ENCODE peak calls at places on chromosomes 6 and 20, in four cellular contexts. G, W, P and J are unnamed samples.
A peak's percentile ranks its signal among the peaks of the same experiment; 100 is the strongest.

GRCh38 chr6:109961666-109962065 is 16.4 kb upstream of the GPR6 start:
- DNase-seq in G (peak; percentile 70), W (no peak), P (peak; percentile 73), J (no peak)

GRCh38 chr6:54717849-54718455 is 128.6 kb upstream of the FAM83B start:
- DNase-seq in G (peak; percentile 50), W (peak; percentile 15), P (peak; percentile 93), J (peak; percentile 20)

GRCh38 chr6:90315354-90315960 is 18.8 kb upstream of the BACH2 start:
- DNase-seq in G (no peak), W (no peak), P (no peak), J (no peak)

GRCh38 chr20:35297153-35297552 is 4.9 kb upstream of the FAM83C start:
- DNase-seq in G (no peak), W (peak; percentile 5), P (no peak), J (no peak)

GRCh38 chr20:47786763-47787107 is 1.5 kb upstream of the SULF2 start:
- DNase-seq in G (no peak), W (no peak), P (no peak), J (no peak)

GRCh38 chr20:22536141-22536828 is 48.1 kb downstream of the FOXA2 start:
- DNase-seq in G (no peak), W (no peak), P (no peak), J (no peak)

GRCh38 chr6:30615219-30615957 is 1.7 kb downstream of the PPP1R10 start:
- DNase-seq in G (peak; percentile 89), W (no peak), P (peak; percentile 67), J (peak; percentile 74)

GRCh38 chr20:51512645-51513044 is 29.9 kb downstream of the NFATC2 start:
- DNase-seq in G (no peak), W (no peak), P (no peak), J (no peak)

GRCh38 chr6:135546206-135546605 is 48.7 kb upstream of the AHI1 start:
- DNase-seq in G (no peak), W (no peak), P (no peak), J (no peak)

GRCh38 chr20:51208162-51208561 is 185.3 kb upstream of the KCNG1 start:
- DNase-seq in G (no peak), W (no peak), P (no peak), J (no peak)

GRCh38 chr20:32535316-32535952 is 49.7 kb downstream of the NOL4L start:
- DNase-seq in G (no peak), W (no peak), P (no peak), J (no peak)

GRCh38 chr6:26538572-26538902 is 371 bp downstream of the HMGN4 start:
- DNase-seq in G (no peak), W (no peak), P (no peak), J (no peak)

GRCh38 chr6:63267046-63267445 is 52.7 kb downstream of the LGSN start:
- DNase-seq in G (no peak), W (no peak), P (no peak), J (no peak)

GRCh38 chr6:56860466-56860865 is 94.4 kb upstream of the BEND6 start:
- DNase-seq in G (peak; percentile 40), W (no peak), P (peak; percentile 57), J (no peak)

GRCh38 chr6:119148102-119148824 is 69.8 kb upstream of the FAM184A start:
- DNase-seq in G (peak; percentile 90), W (peak; percentile 26), P (peak; percentile 77), J (peak; percentile 84)

GRCh38 chr6:113461153-113461897 is 395.8 kb upstream of the MARCKS start:
- DNase-seq in G (no peak), W (no peak), P (no peak), J (no peak)
- TF ChIP-seq CTCF in G (peak; percentile 31), W (no peak), P (no peak), J (peak; percentile 52)

GRCh38 chr6:167739721-167740475 is 86.8 kb upstream of the AFDN start:
- DNase-seq in G (no peak), W (no peak), P (no peak), J (no peak)

GRCh38 chr6:167744681-167745659 is 81.7 kb upstream of the AFDN start:
- DNase-seq in G (no peak), W (no peak), P (no peak), J (no peak)

GRCh38 chr6:167746377-167747151 is 80.1 kb upstream of the AFDN start:
- DNase-seq in G (no peak), W (no peak), P (no peak), J (no peak)

GRCh38 chr6:167745660-167746376 is 80.9 kb upstream of the AFDN start:
- DNase-seq in G (no peak), W (no peak), P (no peak), J (no peak)

GRCh38 chr6:167742719-167743303 is 83.9 kb upstream of the AFDN start:
- DNase-seq in G (peak; percentile 5), W (no peak), P (no peak), J (no peak)
- TF ChIP-seq CTCF in G (no peak), W (no peak), P (no peak), J (no peak)

DNA sequence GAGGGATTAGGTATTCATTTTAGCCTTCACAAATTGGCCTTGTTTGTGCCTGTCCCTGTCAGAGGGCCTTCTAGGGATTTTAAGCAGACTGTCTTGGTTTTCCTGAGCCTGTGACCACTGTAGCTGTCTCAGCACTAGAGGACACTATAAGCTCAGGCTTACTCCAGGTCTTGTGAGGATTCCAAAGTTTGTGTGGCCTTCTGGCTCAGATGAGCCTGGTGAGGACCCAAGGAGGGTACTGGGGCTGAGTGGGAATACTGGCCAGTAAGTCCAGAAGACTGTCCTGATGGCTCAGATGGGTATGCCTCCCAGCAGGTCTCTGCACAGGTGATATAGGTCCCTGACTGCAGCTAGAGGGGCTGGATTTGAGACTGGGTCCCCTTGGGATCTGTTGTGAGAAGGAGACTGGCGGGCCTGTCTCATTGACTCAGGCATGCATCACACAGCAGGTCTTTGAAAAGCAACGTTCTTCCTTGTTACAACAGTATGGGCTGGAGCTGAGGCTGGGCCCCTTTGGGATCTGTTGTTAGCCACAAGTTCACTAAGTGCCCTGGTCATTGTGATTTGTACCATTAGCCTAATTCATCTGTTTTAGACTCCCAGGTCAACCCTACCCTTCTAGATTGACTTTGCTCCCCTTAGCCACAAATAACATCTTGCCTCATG is 26.3 kb upstream of the TFB1M start:
- DNase-seq in G (peak; percentile 64), W (no peak), P (peak; percentile 36), J (peak; percentile 78)
- TF ChIP-seq CTCF in G (peak; percentile 69), W (no peak), P (peak; percentile 34), J (peak; percentile 77)

GRCh38 chr20:57249772-57250171 is 16.7 kb downstream of the BMP7 start:
- DNase-seq in G (no peak), W (no peak), P (no peak), J (no peak)

GRCh38 chr20:57252559-57253162 is 13.8 kb downstream of the BMP7 start:
- DNase-seq in G (no peak), W (no peak), P (no peak), J (no peak)

GRCh38 chr20:57250607-57251343 is 15.7 kb downstream of the BMP7 start:
- DNase-seq in G (no peak), W (no peak), P (no peak), J (no peak)

GRCh38 chr20:57251344-57251743 is 15.1 kb downstream of the BMP7 start:
- DNase-seq in G (no peak), W (no peak), P (no peak), J (no peak)

DNA sequence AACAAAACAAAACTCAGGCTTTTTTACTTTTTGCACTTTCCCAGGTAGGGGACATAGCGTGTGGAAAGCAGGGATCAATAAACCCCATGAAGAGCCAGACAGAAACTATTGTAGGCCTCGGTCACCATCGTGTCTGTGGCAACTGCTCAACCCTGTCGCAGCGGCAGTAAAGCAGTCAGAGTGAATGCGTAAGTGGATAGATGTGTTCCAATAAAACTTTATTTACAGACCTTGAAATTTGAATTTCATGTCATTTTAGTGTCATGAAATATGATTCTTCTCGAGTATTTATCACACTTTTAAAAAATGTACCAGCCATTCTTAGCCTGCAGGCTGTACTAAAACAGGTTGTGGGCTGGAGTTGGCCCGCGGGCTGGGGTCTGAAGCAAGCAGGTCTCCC is 14.5 kb downstream of the BMP7 start:
- DNase-seq in G (no peak), W (no peak), P (no peak), J (no peak)
- TF ChIP-seq CTCF in G (no peak), W (no peak), P (no peak), J (no peak)

DNA sequence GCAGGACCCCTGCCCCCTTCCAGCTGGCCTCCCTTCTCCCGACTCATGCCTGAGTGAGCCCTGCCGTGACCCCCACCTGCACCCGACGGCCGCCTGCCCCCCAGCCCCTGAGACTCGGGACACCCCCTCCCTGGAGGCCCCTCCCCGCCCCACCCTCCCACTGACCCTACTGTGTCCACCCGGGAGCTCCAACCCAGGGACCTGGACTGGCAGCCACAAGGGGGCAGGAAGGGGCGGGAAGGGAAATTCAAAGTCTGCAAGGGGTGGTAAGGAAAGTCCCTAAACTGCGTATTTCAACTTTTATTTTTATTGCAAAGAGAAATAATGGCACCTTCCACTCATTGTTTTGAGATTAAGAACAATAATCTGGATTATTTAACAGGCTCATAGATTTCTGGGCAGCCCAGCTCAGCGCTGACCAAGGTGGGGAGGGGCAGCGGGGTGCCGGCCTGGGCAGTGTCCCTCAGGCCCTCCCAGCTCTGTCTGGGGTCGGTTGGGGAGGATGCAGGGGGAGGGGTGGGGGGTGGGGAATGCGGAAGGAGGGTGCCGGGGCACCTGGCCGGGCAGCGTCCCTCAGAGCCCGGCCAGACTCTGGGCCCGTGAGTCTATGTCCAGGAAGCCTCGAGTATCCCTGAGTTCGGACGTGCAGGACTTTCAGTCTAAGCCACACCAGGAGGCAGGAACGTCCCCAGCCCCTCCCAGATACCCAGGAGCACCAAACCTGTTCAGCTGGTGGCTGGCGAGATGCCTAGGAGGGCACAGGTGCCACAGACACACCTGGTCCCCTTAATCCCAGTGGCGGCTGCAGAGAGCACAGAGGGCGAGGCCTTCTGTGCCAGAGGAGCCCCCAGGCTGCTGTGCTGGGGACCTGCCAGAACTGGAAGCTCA is 1.3 kb upstream of the PTK6 start:
- DNase-seq in G (no peak), W (no peak), P (peak; percentile 75), J (no peak)
- TF ChIP-seq CTCF in G (no peak), W (no peak), P (no peak), J (peak; percentile 73)

GRCh38 chr6:157302761-157303160 is 20.6 kb downstream of the TMEM242 start:
- DNase-seq in G (no peak), W (no peak), P (no peak), J (no peak)
- TF ChIP-seq CTCF in G (no peak), W (no peak), P (no peak), J (no peak)

GRCh38 chr6:155495011-155495768 is 39.6 kb upstream of the NOX3 start:
- DNase-seq in G (peak; percentile 70), W (peak; percentile 75), P (peak; percentile 19), J (peak; percentile 75)
- TF ChIP-seq CTCF in G (peak; percentile 52), W (peak; percentile 72), P (peak; percentile 5), J (peak; percentile 74)